ENCODE peak calls at places on chromosomes 5 and 9, in six cellular contexts. S is activated CD4-positive, alpha-beta T cell treated with anti-CD3 and anti-CD28 coated beads, Interleukin-2, amount 10 ng/mL, durations not matched to agents 7 days and 5 days; V is occipital lobe; R is hepatic stellate cell; T is amniotic stem cell; J is T-helper 1 cell. B is an unnamed sample.

GRCh38 chr5:60844429-60844890 is 391 bp upstream of the ELOVL7 start:
- DNase-seq in R (peak), T (no peak), S (no peak), J (no peak), V (peak), B (no peak)

GRCh38 chr5:141513627-141514329 is 24.9 kb downstream of the PCDHGC5 start:
- DNase-seq in J (no peak), V (peak), S (peak), R (peak), T (peak), B (peak)

GRCh38 chr5:75062925-75063531 is 10.7 kb upstream of the GCNT4 start:
- DNase-seq in V (no peak), T (no peak), S (no peak), J (no peak), R (no peak), B (no peak)

GRCh38 chr9:93601666-93602065 is 25.3 kb downstream of the PHF2 start:
- DNase-seq in T (no peak), R (no peak), J (no peak), V (no peak), S (no peak), B (no peak)

GRCh38 chr5:139692605-139693340 is 44.6 kb downstream of the CXXC5 start:
- DNase-seq in T (no peak), J (no peak), S (no peak), V (no peak), R (no peak), B (no peak)

GRCh38 chr5:93162201-93162654 is 418.8 kb downstream of the NR2F1-AS1 start:
- DNase-seq in S (no peak), V (no peak), J (no peak), R (no peak), T (no peak), B (no peak)

GRCh38 chr9:15959663-15960062 is 406.8 kb downstream of the CCDC171 start:
- DNase-seq in J (no peak), T (no peak), R (no peak), S (no peak), V (no peak), B (no peak)

GRCh38 chr5:150140830-150141229 is 14.8 kb downstream of the PDGFRB start:
- DNase-seq in R (peak), S (no peak), T (no peak), J (no peak), V (no peak), B (no peak)

GRCh38 chr5:2656186-2656585 is 95.3 kb downstream of the IRX2 start:
- DNase-seq in J (no peak), V (no peak), S (no peak), T (no peak), R (no peak), B (no peak)

GRCh38 chr5:111641533-111642230 is 115.3 kb downstream of the NREP start:
- DNase-seq in S (no peak), V (no peak), J (no peak), T (no peak), R (peak), B (no peak)

GRCh38 chr5:140988036-140988997 is 22.0 kb downstream of the PCDHAC2 start:
- DNase-seq in S (no peak), V (no peak), J (no peak), T (no peak), R (no peak), B (no peak)

GRCh38 chr5:43798740-43799139 is 195.8 kb downstream of the NNT start:
- DNase-seq in S (no peak), T (no peak), R (no peak), J (no peak), V (no peak), B (no peak)

GRCh38 chr9:112332977-112333638 is at the start of gene PTBP3:
- DNase-seq in J (peak), R (peak), S (peak), V (peak), T (peak), B (peak)

GRCh38 chr9:14164908-14165307 is 149.0 kb downstream of the NFIB start:
- DNase-seq in R (no peak), S (no peak), V (no peak), T (no peak), J (no peak), B (no peak)

GRCh38 chr9:114946013-114946412 is 15.6 kb upstream of the TNFSF8 start:
- DNase-seq in S (no peak), J (no peak), V (no peak), T (no peak), R (no peak), B (no peak)

GRCh38 chr5:168663276-168664004 is 84.3 kb upstream of the PANK3 start:
- DNase-seq in S (no peak), V (no peak), T (no peak), R (no peak), J (no peak), B (no peak)

GRCh38 chr5:33969572-33970452 is 14.7 kb downstream of the SLC45A2 start:
- DNase-seq in J (no peak), T (peak), S (peak), R (peak), V (no peak), B (no peak)

GRCh38 chr5:180526265-180526664 is 32.1 kb downstream of the CNOT6 start:
- DNase-seq in J (no peak), V (no peak), R (no peak), S (no peak), T (no peak), B (no peak)

GRCh38 chr9:100204796-100205195 is 105.8 kb downstream of the INVS start:
- DNase-seq in J (no peak), R (no peak), S (no peak), T (no peak), V (no peak), B (no peak)

GRCh38 chr5:160311491-160312138 is 749 bp downstream of the CCNJL start:
- DNase-seq in T (no peak), R (no peak), J (no peak), S (no peak), V (no peak), B (peak)

GRCh38 chr9:130320697-130321080 is 55.1 kb downstream of the HMCN2 start:
- DNase-seq in T (no peak), R (no peak), V (no peak), J (no peak), S (no peak), B (no peak)

GRCh38 chr5:72501475-72501874 is 5.7 kb downstream of the ZNF366 start:
- DNase-seq in J (no peak), V (no peak), T (no peak), R (no peak), S (no peak), B (no peak)

B was measured in immature natural killer cell.